ENCODE peak calls at places on chromosomes 2 and 18, in seven cellular contexts. L is GM12878; B is stimulated activated CD8-positive, alpha-beta memory T cell treated with anti-CD3 and anti-CD28 coated beads, Interleukin-15, amount 100 ng/mL, for 4 hours; F is astrocyte of the spinal cord; A is left kidney; X is KBM-7; Y is WTC11. Z is an unnamed sample.

GRCh38 chr2:27875089-27875881 is 14.9 kb downstream of the RBKS start:
- DNase-seq in L (no peak), Y (no peak), A (no peak), X (no peak), F (no peak), B (no peak), Z (no peak)

GRCh38 chr2:68031546-68032160 is 31.2 kb downstream of the C1D start:
- DNase-seq in F (peak), A (peak), B (no peak), X (peak), L (peak), Y (no peak), Z (peak)

GRCh38 chr2:109407401-109408335 is 206.1 kb downstream of the SEPTIN10 start:
- DNase-seq in L (no peak), B (no peak), Y (no peak), F (no peak), A (no peak), X (no peak), Z (no peak)

GRCh38 chr2:166173263-166173662 is 45.4 kb upstream of the SCN1A start:
- DNase-seq in Y (no peak), L (no peak), A (no peak), F (no peak), X (no peak), B (no peak), Z (no peak)

GRCh38 chr2:202831241-202831997 is 40.1 kb downstream of the ICA1L start:
- DNase-seq in X (peak), L (peak), A (peak), F (peak), Y (peak), B (no peak), Z (peak)

GRCh38 chr2:238134393-238134785 is 4.1 kb upstream of the KLHL30 start:
- DNase-seq in Y (no peak), L (no peak), A (no peak), X (no peak), F (no peak), B (no peak), Z (no peak)

GRCh38 chr2:13137679-13138078 is 420.9 kb downstream of the TRIB2 start:
- DNase-seq in F (no peak), Y (no peak), L (no peak), X (no peak), A (no peak), B (no peak), Z (no peak)

GRCh38 chr2:72824224-72824842 is 1.5 kb downstream of the EXOC6B start:
- DNase-seq in F (peak), B (no peak), L (no peak), X (peak), Y (no peak), A (no peak), Z (no peak)

GRCh38 chr2:12858786-12859185 is 142.1 kb downstream of the TRIB2 start:
- DNase-seq in L (no peak), Y (no peak), F (no peak), X (no peak), A (no peak), B (no peak), Z (no peak)

GRCh38 chr2:77013457-77013856 is 508.7 kb downstream of the LRRTM4 start:
- DNase-seq in B (no peak), L (no peak), Y (no peak), A (no peak), F (no peak), X (no peak), Z (no peak)

GRCh38 chr18:33669589-33669988 is 91.6 kb downstream of the ASXL3 start:
- DNase-seq in F (no peak), X (no peak), Y (no peak), B (no peak), L (no peak), A (no peak), Z (no peak)

GRCh38 chr2:20168048-20168726 is 56.7 kb downstream of the SDC1 start:
- DNase-seq in F (no peak), B (no peak), L (no peak), X (no peak), Y (no peak), A (no peak), Z (no peak)

GRCh38 chr2:129436809-129437208 is 542.7 kb upstream of the RAB6C start:
- DNase-seq in B (no peak), F (no peak), X (no peak), A (no peak), Y (no peak), L (no peak), Z (no peak)

GRCh38 chr2:55843096-55843991 is 80.2 kb downstream of the EFEMP1 start:
- DNase-seq in B (no peak), Y (no peak), F (peak), A (peak), L (no peak), X (no peak), Z (no peak)

GRCh38 chr2:58558866-58559265 is 317.7 kb upstream of the FANCL start:
- DNase-seq in B (no peak), X (no peak), Y (no peak), F (no peak), A (no peak), L (no peak), Z (no peak)

GRCh38 chr2:20443276-20443920 is 3.5 kb upstream of the RHOB start:
- DNase-seq in B (no peak), X (peak), A (peak), L (no peak), Y (no peak), F (peak), Z (peak)

GRCh38 chr2:73173781-73174180 is 28.6 kb upstream of the NOTO start:
- DNase-seq in B (no peak), F (no peak), Y (no peak), X (no peak), L (no peak), A (no peak), Z (no peak)

GRCh38 chr2:39119732-39120520 is 925 bp downstream of the SOS1 start:
- DNase-seq in F (peak), L (no peak), A (peak), Y (peak), X (peak), B (peak), Z (peak)

GRCh38 chr2:223925106-223925505 is 20.0 kb downstream of the WDFY1 start:
- DNase-seq in Y (no peak), X (no peak), L (no peak), A (no peak), B (no peak), F (no peak), Z (no peak)

GRCh38 chr2:9678554-9678953 is 47.8 kb upstream of the YWHAQ start:
- DNase-seq in X (peak), F (no peak), Y (no peak), B (no peak), A (no peak), L (no peak), Z (no peak)

Z was measured in NAMALWA.